ENCODE peak calls at places on chromosomes 1 and 21, in eight cellular contexts. S, Q, U, K, T, R, P and Z are unnamed samples.

GRCh38 chr1:62481681-62482080 is 44.8 kb downstream of the USP1 start:
- DNase-seq in R (no peak), U (no peak), T (no peak), Q (no peak), K (no peak), P (no peak), S (no peak), Z (no peak)

GRCh38 chr1:184035719-184036516 is 1.6 kb downstream of the COLGALT2 start:
- DNase-seq in R (no peak), S (no peak), K (no peak), T (no peak), Q (no peak), P (no peak), U (peak), Z (no peak)

GRCh38 chr21:36159356-36159921 is 2.8 kb downstream of the DOP1B start:
- DNase-seq in P (no peak), U (no peak), R (no peak), K (no peak), Q (no peak), T (no peak), S (peak), Z (no peak)

GRCh38 chr1:233180626-233181364 is 114.7 kb downstream of the PCNX2 start:
- DNase-seq in U (no peak), R (no peak), S (no peak), K (no peak), Q (no peak), T (no peak), P (no peak), Z (no peak)

GRCh38 chr1:202684716-202685115 is 25.5 kb downstream of the SYT2 start:
- DNase-seq in T (no peak), U (no peak), R (no peak), P (no peak), Q (no peak), K (no peak), S (no peak), Z (no peak)

GRCh38 chr21:35323947-35324346 is 274.8 kb upstream of the RUNX1 start:
- DNase-seq in R (no peak), K (no peak), U (peak), T (no peak), P (peak), S (no peak), Q (no peak), Z (peak)

GRCh38 chr1:23366146-23366545 is 3.5 kb downstream of the ZNF436 start:
- DNase-seq in T (no peak), P (no peak), S (no peak), R (no peak), K (no peak), Q (no peak), U (no peak), Z (no peak)

GRCh38 chr1:20981903-20982695 is 194.6 kb downstream of the EIF4G3 start:
- DNase-seq in T (no peak), Q (no peak), R (peak), S (no peak), U (no peak), P (no peak), K (no peak), Z (no peak)

GRCh38 chr1:81179239-81179638 is 621.5 kb upstream of the ADGRL2 start:
- DNase-seq in K (no peak), T (peak), U (no peak), R (peak), P (no peak), Q (no peak), S (no peak), Z (no peak)

GRCh38 chr1:38243106-38243505 is 196.5 kb upstream of the POU3F1 start:
- DNase-seq in K (no peak), S (no peak), U (no peak), R (no peak), T (no peak), P (no peak), Q (no peak), Z (no peak)

GRCh38 chr1:1782399-1783221 is 4.3 kb upstream of the NADK start:
- DNase-seq in K (no peak), S (peak), P (peak), T (peak), R (no peak), U (peak), Q (peak), Z (peak)

GRCh38 chr1:10968411-10968826 is 44.0 kb upstream of the TARDBP start:
- DNase-seq in T (no peak), P (no peak), S (no peak), Q (no peak), U (no peak), K (no peak), R (no peak), Z (no peak)

GRCh38 chr1:117008675-117009074 is 7.1 kb downstream of the CD101 start:
- DNase-seq in K (no peak), T (no peak), Q (no peak), P (no peak), S (no peak), U (no peak), R (no peak), Z (no peak)

GRCh38 chr1:167790117-167790516 is 68.3 kb downstream of the MPZL1 start:
- DNase-seq in S (no peak), Q (peak), U (no peak), T (no peak), R (no peak), P (peak), K (no peak), Z (peak)

GRCh38 chr21:46096997-46097825 is 701 bp upstream of the COL6A2 start:
- DNase-seq in P (peak), Q (peak), K (no peak), T (no peak), R (no peak), U (peak), S (peak), Z (peak)

GRCh38 chr21:43613755-43614638 is 45.3 kb downstream of the HSF2BP start:
- DNase-seq in R (peak), K (peak), S (no peak), P (no peak), U (no peak), T (no peak), Q (no peak), Z (no peak)

GRCh38 chr1:228081144-228081543 is 1.4 kb upstream of the ARF1 start:
- DNase-seq in S (no peak), Q (no peak), K (no peak), U (peak), T (no peak), R (no peak), P (peak), Z (no peak)

GRCh38 chr1:33745942-33746341 is 117.9 kb upstream of the HMGB4 start:
- DNase-seq in R (no peak), T (no peak), P (no peak), U (no peak), S (no peak), K (no peak), Q (no peak), Z (peak)

GRCh38 chr1:223500560-223501425 is 107.6 kb downstream of the CCDC185 start:
- DNase-seq in T (peak), S (no peak), P (no peak), K (no peak), R (no peak), Q (no peak), U (no peak), Z (no peak)

GRCh38 chr1:45001011-45001481 is 10.1 kb downstream of the HECTD3 start:
- DNase-seq in P (no peak), T (no peak), K (no peak), R (no peak), S (peak), Q (no peak), U (no peak), Z (peak)

GRCh38 chr1:81254560-81254959 is 546.2 kb upstream of the ADGRL2 start:
- DNase-seq in P (no peak), Q (no peak), K (no peak), S (no peak), R (no peak), T (peak), U (no peak), Z (no peak)

GRCh38 chr1:147611021-147611426 is 59.3 kb downstream of the ACP6 start:
- DNase-seq in P (no peak), R (no peak), S (no peak), Q (no peak), T (no peak), U (no peak), K (no peak), Z (no peak)

GRCh38 chr1:73909043-73909567 is 288.9 kb downstream of the LRRIQ3 start:
- DNase-seq in T (no peak), S (no peak), P (no peak), U (no peak), R (no peak), K (no peak), Q (no peak), Z (no peak)

GRCh38 chr1:209704584-209704983 is at the start of gene HSD11B1:
- DNase-seq in Q (peak), S (peak), P (peak), U (peak), R (no peak), K (no peak), T (no peak), Z (peak)

GRCh38 chr1:162973381-162973795 is 95.8 kb upstream of the RGS4 start:
- DNase-seq in R (no peak), S (no peak), U (no peak), P (no peak), Q (no peak), K (no peak), T (peak), Z (no peak)

GRCh38 chr1:103170608-103171007 is 62.3 kb upstream of the COL11A1 start:
- DNase-seq in S (no peak), K (no peak), U (no peak), P (no peak), Q (no peak), T (no peak), R (no peak), Z (no peak)

GRCh38 chr1:156652131-156652991 is 10.4 kb downstream of the BCAN start:
- DNase-seq in S (no peak), T (no peak), Q (no peak), R (no peak), K (no peak), P (peak), U (peak), Z (no peak)

GRCh38 chr1:83034846-83035245 is 964.1 kb downstream of the TTLL7 start:
- DNase-seq in S (no peak), K (no peak), Q (no peak), R (no peak), P (no peak), U (no peak), T (no peak), Z (no peak)

GRCh38 chr1:207454046-207454964 is at the start of gene CR2:
- DNase-seq in K (peak), S (peak), P (peak), T (no peak), R (peak), Q (no peak), U (no peak), Z (no peak)
- TF ChIP-seq POLR2A in K (peak), S (no peak), P (no peak), T (no peak), R (no peak), Q (no peak), U (no peak), Z (no peak)

DNA sequence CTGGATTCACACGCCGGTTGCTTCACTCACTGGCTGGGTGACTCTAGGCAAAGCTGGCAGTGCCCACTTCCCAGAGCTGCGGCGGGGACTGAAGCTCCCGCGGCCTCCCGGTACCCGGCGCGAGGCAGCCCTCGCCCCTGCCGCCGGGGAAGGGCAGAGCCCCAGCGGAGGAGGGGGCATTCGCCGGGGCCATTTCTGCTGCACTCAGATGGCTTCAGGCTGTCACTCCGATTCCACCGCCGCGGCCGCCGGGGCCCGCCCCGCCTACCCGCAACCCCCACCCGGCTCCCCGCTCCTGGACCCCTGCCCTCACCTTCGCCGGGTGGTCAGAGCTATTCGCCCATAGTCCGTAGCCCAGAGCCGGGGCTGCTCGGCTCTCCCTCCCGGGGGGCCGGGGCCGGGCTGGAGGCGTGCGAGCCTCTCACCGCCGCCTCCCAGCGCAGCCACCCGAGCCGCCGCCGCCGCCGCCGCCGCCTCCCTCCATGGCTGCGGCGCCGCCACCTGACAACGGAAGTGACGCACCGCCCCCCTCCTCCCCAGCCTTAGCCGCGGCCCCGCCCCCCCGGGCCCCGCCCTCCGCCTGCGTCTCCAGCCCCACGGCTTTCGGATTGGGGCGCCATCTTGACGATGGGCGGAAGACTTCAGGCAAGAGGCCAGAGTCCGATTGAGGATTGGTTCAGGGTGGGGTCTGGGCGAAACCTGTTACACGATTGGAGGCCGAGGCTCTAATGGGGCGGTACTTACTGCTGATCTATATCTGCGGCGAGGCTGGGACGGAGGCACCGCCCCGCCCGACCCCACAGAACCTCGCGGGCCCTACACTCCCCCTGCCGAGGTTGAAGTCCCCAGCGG is at the start of gene STK40:
- DNase-seq in K (peak), U (peak), S (peak), Q (peak), P (peak), T (peak), R (peak), Z (peak)
- TF ChIP-seq POLR2A in K (no peak), U (peak), S (no peak), Q (peak), P (peak), T (no peak), R (no peak), Z (peak)

DNA sequence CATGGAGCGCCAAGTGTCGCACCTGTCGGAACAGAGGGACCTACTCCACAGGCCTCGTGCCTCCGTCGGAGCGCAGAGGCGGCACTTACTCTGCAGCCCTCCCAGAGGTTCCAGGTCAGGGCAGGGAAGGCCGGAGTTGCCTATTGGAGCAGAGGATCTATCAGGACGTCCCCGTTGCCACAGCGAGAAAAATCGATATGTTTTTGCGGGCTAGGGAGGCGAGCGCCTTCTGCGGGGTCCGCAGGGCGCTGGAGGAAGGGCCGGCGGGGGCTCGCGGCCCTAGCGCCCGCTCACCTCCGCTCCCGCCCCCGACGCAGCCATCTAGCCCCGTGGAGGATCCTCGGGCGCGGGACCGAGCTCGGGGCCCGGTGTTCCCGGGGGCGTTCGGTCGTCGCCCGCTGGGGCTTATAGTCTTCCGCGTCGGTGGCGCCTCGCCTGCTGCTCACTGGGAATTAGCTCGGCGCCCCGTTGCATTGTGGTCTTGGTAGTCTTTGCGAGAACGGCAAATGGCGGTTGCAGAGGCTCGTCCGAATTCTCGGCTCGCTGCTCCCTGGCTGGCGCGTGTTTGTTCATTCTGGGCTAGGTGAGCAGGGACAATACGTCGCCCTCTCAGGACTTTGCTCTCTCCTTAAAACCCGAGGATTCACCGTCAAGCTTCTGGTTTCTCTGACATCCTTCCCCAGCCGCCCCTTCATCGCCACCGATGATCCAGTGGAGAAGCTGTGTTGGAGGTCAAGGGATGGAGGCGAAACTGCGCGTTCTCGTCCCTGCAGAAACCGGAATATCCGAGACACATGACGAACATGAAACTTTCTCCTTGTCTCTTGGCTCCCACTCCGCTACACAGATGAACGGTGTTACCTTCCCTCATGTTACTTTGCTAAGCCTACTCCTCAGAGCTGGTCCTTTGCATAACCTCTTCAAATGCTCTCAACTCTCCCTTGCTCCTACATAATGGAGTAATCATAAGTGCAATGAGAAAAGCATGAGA is at the start of gene JTB:
- DNase-seq in T (peak), P (peak), U (peak), S (peak), Q (peak), K (peak), R (peak), Z (peak)
- TF ChIP-seq POLR2A in T (peak), P (peak), U (peak), S (peak), Q (peak), K (peak), R (peak), Z (peak)

GRCh38 chr1:84959294-84959693 is 37.6 kb downstream of the MCOLN2 start:
- DNase-seq in R (no peak), U (no peak), P (no peak), Q (no peak), T (no peak), K (no peak), S (no peak), Z (no peak)
- TF ChIP-seq POLR2A in R (no peak), U (no peak), P (no peak), Q (no peak), T (no peak), K (peak), S (no peak), Z (no peak)